ENCODE peak calls at places on chromosome 22, in nine cellular contexts. One of them, this sample, is unnamed.
A peak's percentile ranks its signal among the peaks of the same experiment; 100 is the strongest.

GRCh38 chr22:18998998-18999397 is 62.9 kb upstream of the PRODH start:
- DNase-seq in endothelial cell: peak; percentile 69
- DNase-seq in fibroblast of mammary gland: no peak
- DNase-seq in brain microvascular endothelial cell: no peak
- DNase-seq in adrenal gland: no peak
- DNase-seq in K562: peak; percentile 80
- DNase-seq in astrocyte of the spinal cord: no peak
- DNase-seq in CD8-positive, alpha-beta T cell: no peak
- DNase-seq in HFFc6: no peak
- DNase-seq in this sample: no peak

GRCh38 chr22:41140365-41140957 is 48.1 kb downstream of the EP300 start:
- DNase-seq in brain microvascular endothelial cell: no peak
- DNase-seq in endothelial cell: no peak
- DNase-seq in CD8-positive, alpha-beta T cell: no peak
- DNase-seq in astrocyte of the spinal cord: no peak
- DNase-seq in K562: no peak
- DNase-seq in adrenal gland: peak; percentile 43
- DNase-seq in HFFc6: no peak
- DNase-seq in fibroblast of mammary gland: peak; percentile 3
- DNase-seq in this sample: no peak

GRCh38 chr22:29477919-29478318 is 2.1 kb upstream of the NEFH start:
- DNase-seq in astrocyte of the spinal cord: no peak
- DNase-seq in brain microvascular endothelial cell: no peak
- DNase-seq in K562: peak; percentile 34
- DNase-seq in HFFc6: no peak
- DNase-seq in fibroblast of mammary gland: no peak
- DNase-seq in adrenal gland: peak; percentile 29
- DNase-seq in CD8-positive, alpha-beta T cell: no peak
- DNase-seq in endothelial cell: no peak
- DNase-seq in this sample: no peak

GRCh38 chr22:41206719-41207118 is 1.6 kb downstream of the L3MBTL2 start:
- DNase-seq in K562: no peak
- DNase-seq in fibroblast of mammary gland: no peak
- DNase-seq in brain microvascular endothelial cell: no peak
- DNase-seq in adrenal gland: no peak
- DNase-seq in astrocyte of the spinal cord: no peak
- DNase-seq in CD8-positive, alpha-beta T cell: no peak
- DNase-seq in endothelial cell: no peak
- DNase-seq in HFFc6: no peak
- DNase-seq in this sample: no peak

GRCh38 chr22:44735518-44736428 is 16.6 kb upstream of the ARHGAP8 start:
- DNase-seq in brain microvascular endothelial cell: peak; percentile 25
- DNase-seq in CD8-positive, alpha-beta T cell: peak; percentile 67
- DNase-seq in astrocyte of the spinal cord: peak; percentile 24
- DNase-seq in adrenal gland: peak; percentile 80
- DNase-seq in fibroblast of mammary gland: peak; percentile 43
- DNase-seq in HFFc6: peak; percentile 17
- DNase-seq in endothelial cell: peak; percentile 93
- DNase-seq in K562: peak; percentile 70
- DNase-seq in this sample: no peak

GRCh38 chr22:22390989-22391388 is 117.6 kb downstream of the ZNF280B start:
- DNase-seq in HFFc6: no peak
- DNase-seq in K562: peak; percentile 18
- DNase-seq in CD8-positive, alpha-beta T cell: no peak
- DNase-seq in brain microvascular endothelial cell: no peak
- DNase-seq in adrenal gland: no peak
- DNase-seq in astrocyte of the spinal cord: no peak
- DNase-seq in endothelial cell: no peak
- DNase-seq in fibroblast of mammary gland: no peak
- DNase-seq in this sample: no peak

GRCh38 chr22:29150701-29151100 is 55.0 kb upstream of the EMID1 start:
- DNase-seq in fibroblast of mammary gland: no peak
- DNase-seq in K562: no peak
- DNase-seq in adrenal gland: peak; percentile 56
- DNase-seq in HFFc6: no peak
- DNase-seq in CD8-positive, alpha-beta T cell: no peak
- DNase-seq in endothelial cell: no peak
- DNase-seq in brain microvascular endothelial cell: no peak
- DNase-seq in astrocyte of the spinal cord: no peak
- DNase-seq in this sample: no peak

GRCh38 chr22:35367331-35367886 is 13.5 kb upstream of the HMOX1 start:
- DNase-seq in fibroblast of mammary gland: no peak
- DNase-seq in adrenal gland: no peak
- DNase-seq in K562: no peak
- DNase-seq in endothelial cell: no peak
- DNase-seq in HFFc6: no peak
- DNase-seq in brain microvascular endothelial cell: no peak
- DNase-seq in astrocyte of the spinal cord: no peak
- DNase-seq in CD8-positive, alpha-beta T cell: no peak
- DNase-seq in this sample: no peak

GRCh38 chr22:37469416-37470086 is 16.6 kb downstream of the MFNG start:
- DNase-seq in brain microvascular endothelial cell: no peak
- DNase-seq in CD8-positive, alpha-beta T cell: no peak
- DNase-seq in K562: no peak
- DNase-seq in HFFc6: no peak
- DNase-seq in fibroblast of mammary gland: no peak
- DNase-seq in endothelial cell: no peak
- DNase-seq in adrenal gland: no peak
- DNase-seq in astrocyte of the spinal cord: no peak
- DNase-seq in this sample: no peak

GRCh38 chr22:23023294-23023693 is 47.0 kb upstream of the GNAZ start:
- DNase-seq in K562: no peak
- DNase-seq in brain microvascular endothelial cell: no peak
- DNase-seq in HFFc6: no peak
- DNase-seq in CD8-positive, alpha-beta T cell: no peak
- DNase-seq in astrocyte of the spinal cord: no peak
- DNase-seq in adrenal gland: no peak
- DNase-seq in fibroblast of mammary gland: no peak
- DNase-seq in endothelial cell: no peak
- DNase-seq in this sample: no peak

GRCh38 chr22:44570476-44571445 is 72.7 kb upstream of the RTL6 start:
- DNase-seq in adrenal gland: no peak
- DNase-seq in astrocyte of the spinal cord: no peak
- DNase-seq in CD8-positive, alpha-beta T cell: no peak
- DNase-seq in K562: no peak
- DNase-seq in HFFc6: no peak
- DNase-seq in fibroblast of mammary gland: no peak
- DNase-seq in endothelial cell: no peak
- DNase-seq in brain microvascular endothelial cell: no peak
- DNase-seq in this sample: no peak

GRCh38 chr22:17493384-17493981 is 69.8 kb upstream of the SLC25A18 start:
- DNase-seq in K562: no peak
- DNase-seq in endothelial cell: no peak
- DNase-seq in CD8-positive, alpha-beta T cell: no peak
- DNase-seq in brain microvascular endothelial cell: no peak
- DNase-seq in HFFc6: no peak
- DNase-seq in astrocyte of the spinal cord: no peak
- DNase-seq in adrenal gland: no peak
- DNase-seq in fibroblast of mammary gland: no peak
- DNase-seq in this sample: no peak

GRCh38 chr22:38313384-38313955 is 3.8 kb downstream of the CSNK1E start:
- DNase-seq in brain microvascular endothelial cell: peak; percentile 84
- DNase-seq in HFFc6: peak; percentile 84
- DNase-seq in adrenal gland: peak; percentile 79
- DNase-seq in K562: no peak
- DNase-seq in CD8-positive, alpha-beta T cell: no peak
- DNase-seq in astrocyte of the spinal cord: peak; percentile 95
- DNase-seq in fibroblast of mammary gland: peak; percentile 97
- DNase-seq in endothelial cell: no peak
- DNase-seq in this sample: peak; percentile 81

GRCh38 chr22:17770180-17771077 is 3.8 kb downstream of the BID start:
- DNase-seq in fibroblast of mammary gland: no peak
- DNase-seq in adrenal gland: no peak
- DNase-seq in K562: no peak
- DNase-seq in endothelial cell: no peak
- DNase-seq in HFFc6: no peak
- DNase-seq in astrocyte of the spinal cord: no peak
- DNase-seq in CD8-positive, alpha-beta T cell: no peak
- DNase-seq in brain microvascular endothelial cell: no peak
- DNase-seq in this sample: no peak

GRCh38 chr22:44587911-44588310 is 89.9 kb upstream of the RTL6 start:
- DNase-seq in endothelial cell: no peak
- DNase-seq in brain microvascular endothelial cell: no peak
- DNase-seq in astrocyte of the spinal cord: no peak
- DNase-seq in HFFc6: no peak
- DNase-seq in adrenal gland: no peak
- DNase-seq in CD8-positive, alpha-beta T cell: no peak
- DNase-seq in fibroblast of mammary gland: no peak
- DNase-seq in K562: no peak
- DNase-seq in this sample: no peak

GRCh38 chr22:21103633-21104032 is 57.9 kb downstream of the LRRC74B start:
- DNase-seq in fibroblast of mammary gland: no peak
- DNase-seq in CD8-positive, alpha-beta T cell: no peak
- DNase-seq in brain microvascular endothelial cell: no peak
- DNase-seq in K562: no peak
- DNase-seq in astrocyte of the spinal cord: no peak
- DNase-seq in HFFc6: no peak
- DNase-seq in endothelial cell: no peak
- DNase-seq in adrenal gland: no peak
- DNase-seq in this sample: no peak

GRCh38 chr22:21102659-21103267 is 57.0 kb downstream of the LRRC74B start:
- DNase-seq in fibroblast of mammary gland: peak; percentile 55
- DNase-seq in adrenal gland: peak; percentile 69
- DNase-seq in CD8-positive, alpha-beta T cell: peak; percentile 60
- DNase-seq in astrocyte of the spinal cord: peak; percentile 55
- DNase-seq in HFFc6: peak; percentile 66
- DNase-seq in brain microvascular endothelial cell: peak; percentile 45
- DNase-seq in endothelial cell: peak; percentile 90
- DNase-seq in K562: peak; percentile 98
- DNase-seq in this sample: no peak

GRCh38 chr22:21106000-21106399 is 60.3 kb downstream of the LRRC74B start:
- DNase-seq in adrenal gland: no peak
- DNase-seq in CD8-positive, alpha-beta T cell: no peak
- DNase-seq in HFFc6: no peak
- DNase-seq in fibroblast of mammary gland: no peak
- DNase-seq in endothelial cell: no peak
- DNase-seq in astrocyte of the spinal cord: no peak
- DNase-seq in K562: no peak
- DNase-seq in brain microvascular endothelial cell: no peak
- DNase-seq in this sample: no peak

GRCh38 chr22:21105294-21105693 is 59.5 kb downstream of the LRRC74B start:
- DNase-seq in K562: no peak
- DNase-seq in CD8-positive, alpha-beta T cell: no peak
- DNase-seq in astrocyte of the spinal cord: no peak
- DNase-seq in HFFc6: no peak
- DNase-seq in fibroblast of mammary gland: no peak
- DNase-seq in brain microvascular endothelial cell: no peak
- DNase-seq in endothelial cell: no peak
- DNase-seq in adrenal gland: no peak
- DNase-seq in this sample: no peak

GRCh38 chr22:21104126-21104691 is 58.5 kb downstream of the LRRC74B start:
- DNase-seq in fibroblast of mammary gland: no peak
- DNase-seq in K562: no peak
- DNase-seq in HFFc6: no peak
- DNase-seq in astrocyte of the spinal cord: no peak
- DNase-seq in brain microvascular endothelial cell: no peak
- DNase-seq in CD8-positive, alpha-beta T cell: no peak
- DNase-seq in adrenal gland: no peak
- DNase-seq in endothelial cell: no peak
- DNase-seq in this sample: no peak
- TF ChIP-seq CTCF in fibroblast of mammary gland: no peak
- TF ChIP-seq CTCF in K562: peak; percentile 55
- TF ChIP-seq CTCF in HFFc6: peak; percentile 53
- TF ChIP-seq CTCF in astrocyte of the spinal cord: no peak
- TF ChIP-seq CTCF in brain microvascular endothelial cell: no peak
- TF ChIP-seq CTCF in CD8-positive, alpha-beta T cell: no peak
- TF ChIP-seq CTCF in adrenal gland: no peak
- TF ChIP-seq CTCF in endothelial cell: no peak
- TF ChIP-seq CTCF in this sample: peak; percentile 16

DNA sequence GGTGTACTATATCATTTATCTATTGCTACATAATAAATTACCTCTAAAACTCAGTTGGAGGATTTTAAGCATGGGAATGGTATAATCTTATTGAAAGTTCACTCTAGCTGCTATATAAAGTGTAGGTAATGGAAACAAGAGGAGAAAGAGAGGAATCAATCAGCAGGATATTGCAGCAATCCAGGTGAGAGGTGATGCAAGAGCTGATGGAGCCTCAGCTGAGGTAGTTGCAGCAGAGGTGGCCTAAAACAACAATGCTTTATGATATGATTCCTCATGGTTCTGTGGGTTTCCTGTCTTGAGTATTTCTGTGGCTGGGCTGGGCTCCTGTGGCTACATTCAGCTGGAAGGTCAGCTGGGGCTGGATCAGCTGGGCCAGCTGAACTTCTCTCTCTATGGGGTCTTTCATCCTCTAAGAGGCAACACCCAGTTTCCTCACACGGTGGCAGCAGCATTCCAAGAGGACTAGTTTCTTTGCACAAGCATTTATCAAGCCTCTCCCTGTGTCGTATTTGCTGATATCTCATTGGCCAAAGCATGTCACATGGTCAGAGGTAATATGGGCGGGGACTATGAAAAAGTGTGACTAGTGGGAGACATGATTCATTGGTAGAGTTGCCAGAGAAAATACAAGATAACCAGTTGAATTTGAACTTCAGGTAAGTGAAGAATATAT is 135.4 kb upstream of the LARGE1 start:
- DNase-seq in adrenal gland: no peak
- DNase-seq in CD8-positive, alpha-beta T cell: no peak
- DNase-seq in fibroblast of mammary gland: no peak
- DNase-seq in K562: no peak
- DNase-seq in brain microvascular endothelial cell: no peak
- DNase-seq in astrocyte of the spinal cord: no peak
- DNase-seq in endothelial cell: no peak
- DNase-seq in HFFc6: no peak
- DNase-seq in this sample: no peak
- TF ChIP-seq CTCF in adrenal gland: no peak
- TF ChIP-seq CTCF in CD8-positive, alpha-beta T cell: no peak
- TF ChIP-seq CTCF in fibroblast of mammary gland: no peak
- TF ChIP-seq CTCF in K562: no peak
- TF ChIP-seq CTCF in brain microvascular endothelial cell: no peak
- TF ChIP-seq CTCF in astrocyte of the spinal cord: no peak
- TF ChIP-seq CTCF in endothelial cell: no peak
- TF ChIP-seq CTCF in HFFc6: no peak
- TF ChIP-seq CTCF in this sample: no peak

GRCh38 chr22:25126510-25126909 is 73.1 kb upstream of the CRYBB3 start:
- DNase-seq in CD8-positive, alpha-beta T cell: no peak
- DNase-seq in adrenal gland: no peak
- DNase-seq in brain microvascular endothelial cell: no peak
- DNase-seq in endothelial cell: no peak
- DNase-seq in fibroblast of mammary gland: no peak
- DNase-seq in astrocyte of the spinal cord: no peak
- DNase-seq in K562: no peak
- DNase-seq in HFFc6: no peak
- DNase-seq in this sample: no peak
- TF ChIP-seq CTCF in CD8-positive, alpha-beta T cell: no peak
- TF ChIP-seq CTCF in adrenal gland: no peak
- TF ChIP-seq CTCF in brain microvascular endothelial cell: no peak
- TF ChIP-seq CTCF in endothelial cell: no peak
- TF ChIP-seq CTCF in fibroblast of mammary gland: no peak
- TF ChIP-seq CTCF in astrocyte of the spinal cord: no peak
- TF ChIP-seq CTCF in K562: no peak
- TF ChIP-seq CTCF in HFFc6: no peak
- TF ChIP-seq CTCF in this sample: no peak

DNA sequence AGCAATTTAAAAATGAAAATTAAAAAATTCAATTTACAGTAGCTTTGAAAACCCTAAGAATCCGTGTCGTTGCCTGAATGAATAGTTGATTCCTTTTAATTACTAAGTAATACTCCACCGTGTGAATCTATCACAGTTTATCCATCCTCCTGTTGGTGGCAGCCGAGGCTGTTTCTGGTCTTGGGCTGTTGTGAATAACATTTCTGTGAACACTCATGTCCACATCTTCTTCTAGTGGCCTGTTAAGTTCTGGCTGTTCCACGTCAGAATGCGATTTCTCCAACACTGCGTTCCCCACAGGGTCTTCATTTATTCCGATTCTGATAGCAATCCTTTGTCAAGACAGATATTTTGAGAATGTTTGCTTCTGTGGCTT is 223.0 kb downstream of the TBC1D22A start:
- DNase-seq in CD8-positive, alpha-beta T cell: no peak
- DNase-seq in HFFc6: no peak
- DNase-seq in endothelial cell: no peak
- DNase-seq in adrenal gland: no peak
- DNase-seq in K562: no peak
- DNase-seq in astrocyte of the spinal cord: no peak
- DNase-seq in fibroblast of mammary gland: peak; percentile 17
- DNase-seq in brain microvascular endothelial cell: peak; percentile 6
- DNase-seq in this sample: no peak
- TF ChIP-seq CTCF in CD8-positive, alpha-beta T cell: no peak
- TF ChIP-seq CTCF in HFFc6: peak; percentile 24
- TF ChIP-seq CTCF in endothelial cell: no peak
- TF ChIP-seq CTCF in adrenal gland: no peak
- TF ChIP-seq CTCF in K562: peak; percentile 17
- TF ChIP-seq CTCF in astrocyte of the spinal cord: peak; percentile 21
- TF ChIP-seq CTCF in fibroblast of mammary gland: peak; percentile 16
- TF ChIP-seq CTCF in brain microvascular endothelial cell: no peak
- TF ChIP-seq CTCF in this sample: no peak

This sample was measured in AG04450.